ENCODE peak calls at places on chromosomes 1 and 21, in nine cellular contexts. S is uterus, V is GM12878, I is adrenal gland, G is tibial nerve, D is K562, X is heart left ventricle, R is esophagus muscularis mucosa, M is stomach. Z is an unnamed sample. For H3K36me3, the result is how much of the 10 kb centered on the place peaks cover.

GRCh38 chr1:117967472-117967871 is 37.9 kb downstream of the WDR3 start:
- DNase-seq in S (no peak), V (no peak), I (no peak), G (no peak), D (no peak), X (no peak), R (no peak), M (no peak), Z (no peak)

GRCh38 chr21:31162827-31163226 is 124.6 kb upstream of the KRTAP19-8 start:
- DNase-seq in S (no peak), V (no peak), I (no peak), G (no peak), D (no peak), X (no peak), R (peak), M (no peak), Z (no peak)

GRCh38 chr1:230153655-230154296 is 86.7 kb downstream of the GALNT2 start:
- DNase-seq in S (no peak), V (no peak), I (no peak), G (no peak), D (no peak), X (no peak), R (no peak), M (no peak), Z (no peak)

GRCh38 chr21:41664881-41665765 is 101.7 kb downstream of the RIPK4 start:
- DNase-seq in S (no peak), V (no peak), I (no peak), G (peak), D (no peak), X (no peak), R (no peak), M (no peak), Z (peak)

GRCh38 chr1:147292635-147293251 is 50.3 kb downstream of the CHD1L start:
- DNase-seq in S (peak), V (no peak), I (no peak), G (no peak), D (no peak), X (no peak), R (no peak), M (no peak), Z (no peak)

GRCh38 chr1:32187850-32188249 is 8.4 kb downstream of the TXLNA start:
- DNase-seq in S (no peak), V (no peak), I (no peak), G (no peak), D (no peak), X (no peak), R (no peak), M (no peak), Z (no peak)

GRCh38 chr1:1236945-1237873 is 5.2 kb downstream of the B3GALT6 start:
- DNase-seq in S (no peak), V (no peak), I (no peak), G (no peak), D (no peak), X (no peak), R (no peak), M (peak), Z (no peak)

GRCh38 chr1:185984113-185984836 is 250.1 kb downstream of the HMCN1 start:
- DNase-seq in S (no peak), V (no peak), I (no peak), G (no peak), D (no peak), X (no peak), R (no peak), M (no peak), Z (no peak)

GRCh38 chr1:40709100-40709801 is 17.7 kb downstream of the NFYC start:
- DNase-seq in S (peak), V (peak), I (peak), G (peak), D (peak), X (peak), R (peak), M (peak), Z (peak)
- TF ChIP-seq POLR2A in S (peak), V (peak), I (peak), G (no peak), D (peak), X (peak), R (no peak), M (no peak), Z (no peak)

GRCh38 chr21:36254106-36254941 is 65.7 kb upstream of the MORC3 start:
- DNase-seq in S (no peak), V (no peak), I (no peak), G (no peak), D (no peak), X (no peak), R (no peak), M (no peak), Z (no peak)
- H3K36me3 ChIP-seq in S (under half), V (under half), I (under half), G (half or more), D (under half), X (half or more), R (under half), M (half or more), Z (half or more)

GRCh38 chr21:34792504-34793089 is 123.8 kb downstream of the CLIC6 start:
- DNase-seq in S (no peak), V (no peak), I (no peak), G (no peak), D (no peak), X (no peak), R (peak), M (no peak), Z (no peak)
- TF ChIP-seq POLR2A in S (no peak), V (no peak), I (no peak), G (no peak), D (no peak), X (no peak), R (no peak), M (no peak), Z (no peak)

GRCh38 chr1:194517567-194517966 is 1331.2 kb upstream of the B3GALT2 start:
- DNase-seq in S (no peak), V (no peak), I (no peak), G (no peak), D (no peak), X (no peak), R (no peak), M (no peak), Z (no peak)

GRCh38 chr1:194512361-194512760 is 1325.9 kb upstream of the B3GALT2 start:
- DNase-seq in S (no peak), V (no peak), I (no peak), G (no peak), D (no peak), X (no peak), R (no peak), M (no peak), Z (no peak)

DNA sequence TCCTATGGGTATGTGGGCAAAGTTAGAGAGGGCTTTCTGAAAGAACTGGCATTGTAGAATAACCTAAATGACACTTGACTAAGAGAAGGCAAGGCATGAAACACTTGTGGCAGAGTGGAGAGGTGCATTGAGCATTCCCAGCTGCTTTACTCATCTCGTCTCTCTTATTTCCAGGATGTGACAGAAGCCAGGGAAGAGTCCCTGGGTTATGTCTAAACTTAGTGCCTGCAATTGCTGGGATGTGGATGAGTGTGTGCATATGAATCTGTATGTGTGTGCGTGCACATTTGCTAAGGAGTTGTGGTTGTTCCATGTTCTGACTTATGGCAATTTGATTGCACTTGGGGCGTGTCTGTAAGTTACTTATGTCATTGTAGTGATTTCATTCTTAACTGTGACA is 1326.5 kb upstream of the B3GALT2 start:
- DNase-seq in S (no peak), V (no peak), I (no peak), G (no peak), D (no peak), X (no peak), R (no peak), M (no peak), Z (no peak)
- H3K36me3 ChIP-seq in S (under half), V (under half), I (under half), G (under half), D (under half), X (under half), R (under half), M (under half), Z (under half)